ENCODE peak calls at places on chromosomes 3 and 15, in six cellular contexts. R, Z, G, W, N and J are unnamed samples.

GRCh38 chr3:128801779-128802369 is 75.9 kb downstream of the RAB7A start:
- DNase-seq in R (no peak), Z (no peak), G (no peak), W (no peak), N (no peak), J (no peak)

GRCh38 chr15:79811406-79812405 is 85.1 kb downstream of the MTHFS start:
- DNase-seq in N (no peak), R (peak), W (no peak), Z (no peak), G (peak), J (no peak)

GRCh38 chr3:9233101-9233500 is 16.3 kb downstream of the SRGAP3 start:
- DNase-seq in R (no peak), G (no peak), N (no peak), W (no peak), Z (no peak), J (no peak)

GRCh38 chr3:38579551-38580449 is 69.7 kb downstream of the SCN5A start:
- DNase-seq in Z (no peak), G (peak), N (no peak), R (no peak), W (no peak), J (no peak)

GRCh38 chr3:188198001-188198400 is 44.0 kb downstream of the LPP start:
- DNase-seq in W (no peak), G (no peak), Z (no peak), N (no peak), R (no peak), J (no peak)

GRCh38 chr3:123085293-123085949 is 18.6 kb downstream of the PDIA5 start:
- DNase-seq in G (no peak), Z (no peak), R (no peak), N (no peak), W (peak), J (no peak)

GRCh38 chr15:74302821-74303359 is 64.6 kb downstream of the CYP11A1 start:
- DNase-seq in G (no peak), W (no peak), Z (peak), R (peak), N (no peak), J (peak)

GRCh38 chr3:104108522-104108921 is 1258.2 kb upstream of the ALCAM start:
- DNase-seq in G (no peak), R (no peak), N (no peak), Z (no peak), W (no peak), J (no peak)

GRCh38 chr15:90592144-90592887 is 62.6 kb downstream of the CRTC3 start:
- DNase-seq in W (peak), G (peak), Z (no peak), N (no peak), R (peak), J (peak)

GRCh38 chr3:17094551-17094950 is 209.8 kb downstream of the PLCL2 start:
- DNase-seq in W (no peak), G (no peak), R (no peak), Z (peak), N (peak), J (no peak)

GRCh38 chr3:143586565-143586964 is 261.7 kb downstream of the SLC9A9 start:
- DNase-seq in N (no peak), R (peak), W (no peak), Z (no peak), G (peak), J (no peak)

GRCh38 chr15:85692873-85693272 is 101.9 kb downstream of the KLHL25 start:
- DNase-seq in R (no peak), W (no peak), N (no peak), Z (no peak), G (no peak), J (no peak)

GRCh38 chr15:90038639-90039095 is 37.5 kb downstream of the ZNF710 start:
- DNase-seq in G (no peak), W (no peak), Z (no peak), N (no peak), R (no peak), J (peak)

GRCh38 chr3:143895805-143896204 is 47.5 kb upstream of the SLC9A9 start:
- DNase-seq in R (peak), N (no peak), W (peak), G (no peak), Z (no peak), J (no peak)

GRCh38 chr3:71063768-71064287 is 519.7 kb downstream of the FOXP1 start:
- DNase-seq in N (peak), R (peak), W (peak), G (no peak), Z (peak), J (peak)

GRCh38 chr3:197337656-197338055 is 39.2 kb upstream of the DLG1 start:
- DNase-seq in Z (no peak), R (no peak), G (peak), N (no peak), W (peak), J (no peak)

GRCh38 chr15:75810874-75811498 is 32.3 kb upstream of the UBE2Q2 start:
- DNase-seq in N (no peak), G (no peak), W (no peak), Z (no peak), R (no peak), J (no peak)
- H2AFZ ChIP-seq in N (no peak), G (no peak), W (no peak), Z (peak), R (no peak), J (no peak)

GRCh38 chr15:84599906-84600305 is 903 bp upstream of the ZSCAN2 start:
- DNase-seq in Z (peak), R (no peak), N (no peak), W (no peak), G (no peak), J (no peak)

GRCh38 chr15:84595660-84596059 is 5.1 kb upstream of the ZSCAN2 start:
- DNase-seq in G (no peak), Z (no peak), W (no peak), N (no peak), R (no peak), J (no peak)

GRCh38 chr15:84600331-84600686 is 500 bp upstream of the ZSCAN2 start:
- DNase-seq in R (peak), G (peak), N (no peak), Z (peak), W (peak), J (peak)

GRCh38 chr15:84598993-84599392 is 1.8 kb upstream of the ZSCAN2 start:
- DNase-seq in Z (peak), N (no peak), W (peak), R (peak), G (peak), J (no peak)

GRCh38 chr15:84598250-84598649 is 2.6 kb upstream of the ZSCAN2 start:
- DNase-seq in W (peak), N (no peak), Z (peak), G (no peak), R (no peak), J (no peak)
- H3K4me3 ChIP-seq in W (no peak), N (no peak), Z (no peak), G (no peak), R (no peak), J (no peak)

DNA sequence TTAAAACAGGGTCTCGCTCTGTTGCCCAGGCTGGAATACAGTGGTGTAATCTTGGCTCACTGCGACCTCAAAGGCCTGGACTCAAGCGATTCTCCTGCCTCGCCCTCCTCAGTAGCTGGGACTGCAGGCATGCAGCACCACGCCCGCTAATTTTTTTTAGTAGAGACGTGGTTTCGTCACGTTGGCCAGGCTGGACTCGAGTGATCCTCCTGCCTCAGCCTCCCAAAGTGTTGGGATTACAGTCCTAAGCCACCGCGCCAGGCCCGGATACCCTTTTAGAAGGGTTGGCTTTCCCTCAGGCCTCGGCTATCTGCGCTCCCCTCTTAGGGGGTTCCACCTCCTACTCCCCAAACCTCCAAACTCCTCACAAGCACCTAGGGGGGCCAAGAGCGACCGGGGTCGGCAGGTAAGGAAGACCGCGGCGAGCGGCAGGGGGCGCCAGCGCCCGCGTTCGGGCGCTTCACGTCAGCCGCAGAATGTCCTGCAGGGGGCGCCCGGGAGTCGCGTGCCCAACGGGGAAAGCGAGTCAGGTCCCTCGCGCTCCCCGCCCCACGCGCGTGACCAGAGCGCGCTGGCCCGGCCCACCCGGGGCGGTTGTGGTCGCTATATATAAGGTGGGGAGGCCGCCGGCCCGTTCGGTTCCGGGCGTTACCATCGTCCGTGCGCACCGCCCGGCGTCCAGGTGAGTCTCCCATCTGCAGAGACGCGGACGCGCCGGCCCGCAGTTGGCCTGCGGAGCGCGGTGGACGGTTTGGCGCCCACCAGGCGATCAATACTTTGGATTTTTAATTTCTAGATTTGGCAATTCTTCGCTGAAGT is 51.8 kb upstream of the GATM start:
- DNase-seq in R (peak), W (peak), G (no peak), N (peak), Z (peak), J (peak)
- H3K4me2 ChIP-seq in R (peak), W (peak), G (peak), N (peak), Z (peak), J (peak)

DNA sequence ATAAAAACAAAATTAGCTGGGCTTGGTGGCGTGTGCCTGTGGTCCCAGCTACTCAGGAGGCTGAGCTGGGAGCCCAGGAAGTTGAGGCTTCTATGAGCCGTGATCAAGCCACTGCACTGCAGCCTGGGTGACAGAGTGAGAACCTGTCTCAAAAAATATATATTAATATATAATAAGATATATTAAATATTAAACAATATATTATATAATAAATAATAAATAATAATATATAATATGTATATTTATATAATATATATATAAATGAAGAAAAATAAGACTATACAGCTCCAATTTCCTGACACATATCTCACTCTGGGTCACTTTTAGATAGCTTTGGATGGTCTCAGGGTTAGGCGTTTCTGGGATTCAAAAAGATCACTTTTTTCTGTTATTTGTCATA is 74.2 kb upstream of the DPPA4 start:
- DNase-seq in Z (no peak), R (no peak), W (no peak), G (no peak), N (no peak), J (no peak)
- H2AFZ ChIP-seq in Z (no peak), R (no peak), W (no peak), G (no peak), N (no peak), J (no peak)

GRCh38 chr3:73813978-73814292 is 189.2 kb upstream of the PDZRN3 start:
- DNase-seq in Z (no peak), N (no peak), W (no peak), G (no peak), R (no peak), J (no peak)

GRCh38 chr3:73815966-73816365 is 191.2 kb upstream of the PDZRN3 start:
- DNase-seq in G (no peak), N (no peak), W (no peak), R (no peak), Z (no peak), J (no peak)

GRCh38 chr3:73812054-73812453 is 187.3 kb upstream of the PDZRN3 start:
- DNase-seq in W (no peak), G (no peak), R (no peak), Z (no peak), N (no peak), J (no peak)

GRCh38 chr3:73808862-73809509 is 184.2 kb upstream of the PDZRN3 start:
- DNase-seq in R (no peak), N (no peak), G (peak), Z (peak), W (no peak), J (no peak)

GRCh38 chr3:73813291-73813977 is 188.7 kb upstream of the PDZRN3 start:
- DNase-seq in N (no peak), W (peak), Z (no peak), G (no peak), R (peak), J (no peak)
- H3K4me3 ChIP-seq in N (no peak), W (no peak), Z (no peak), G (no peak), R (no peak), J (no peak)

DNA sequence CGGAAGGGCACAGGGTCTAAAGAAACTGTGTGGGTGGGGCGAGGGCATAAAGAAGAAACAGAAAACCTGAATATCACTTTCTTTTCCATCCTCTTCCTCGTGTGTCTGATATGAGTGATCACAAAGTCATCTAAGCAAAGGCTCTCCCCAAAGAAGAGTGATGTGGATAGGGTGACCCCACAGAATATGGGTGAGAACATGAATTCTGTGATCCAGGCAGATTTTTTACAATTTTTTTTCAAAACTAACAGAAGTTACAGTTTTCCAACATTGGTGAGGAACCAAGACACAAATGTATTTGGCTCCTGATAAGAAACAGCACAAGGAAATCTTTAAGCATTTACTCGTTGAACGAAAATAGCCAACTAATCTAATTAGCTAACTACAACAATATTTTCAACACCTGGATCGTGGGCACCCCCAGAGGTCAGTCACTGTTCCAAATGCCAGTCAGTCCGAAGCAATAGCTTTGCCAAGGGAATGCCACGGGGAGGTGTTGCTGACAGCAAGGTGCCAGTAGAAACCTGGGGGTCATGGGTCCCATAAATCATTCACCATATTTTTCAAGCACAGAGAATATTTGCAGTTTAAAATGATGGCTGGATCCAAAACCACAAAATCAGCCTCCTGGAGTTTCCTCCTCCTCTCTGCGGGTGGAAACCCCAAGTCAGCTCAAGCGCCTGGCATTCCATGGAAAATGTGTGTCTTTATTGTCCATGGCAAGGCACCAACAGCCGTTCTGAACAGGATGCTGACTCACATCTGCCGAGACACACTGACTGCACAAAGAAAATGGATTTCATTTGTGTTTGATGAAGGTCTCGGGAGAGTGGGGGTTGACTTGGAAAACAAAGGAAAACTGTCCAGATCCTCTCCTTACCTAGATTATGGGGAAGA is 26.7 kb downstream of the ANXA2 start:
- DNase-seq in G (peak), R (peak), Z (no peak), W (peak), N (no peak), J (peak)
- H3K4me2 ChIP-seq in G (peak), R (peak), Z (no peak), W (peak), N (no peak), J (peak)

DNA sequence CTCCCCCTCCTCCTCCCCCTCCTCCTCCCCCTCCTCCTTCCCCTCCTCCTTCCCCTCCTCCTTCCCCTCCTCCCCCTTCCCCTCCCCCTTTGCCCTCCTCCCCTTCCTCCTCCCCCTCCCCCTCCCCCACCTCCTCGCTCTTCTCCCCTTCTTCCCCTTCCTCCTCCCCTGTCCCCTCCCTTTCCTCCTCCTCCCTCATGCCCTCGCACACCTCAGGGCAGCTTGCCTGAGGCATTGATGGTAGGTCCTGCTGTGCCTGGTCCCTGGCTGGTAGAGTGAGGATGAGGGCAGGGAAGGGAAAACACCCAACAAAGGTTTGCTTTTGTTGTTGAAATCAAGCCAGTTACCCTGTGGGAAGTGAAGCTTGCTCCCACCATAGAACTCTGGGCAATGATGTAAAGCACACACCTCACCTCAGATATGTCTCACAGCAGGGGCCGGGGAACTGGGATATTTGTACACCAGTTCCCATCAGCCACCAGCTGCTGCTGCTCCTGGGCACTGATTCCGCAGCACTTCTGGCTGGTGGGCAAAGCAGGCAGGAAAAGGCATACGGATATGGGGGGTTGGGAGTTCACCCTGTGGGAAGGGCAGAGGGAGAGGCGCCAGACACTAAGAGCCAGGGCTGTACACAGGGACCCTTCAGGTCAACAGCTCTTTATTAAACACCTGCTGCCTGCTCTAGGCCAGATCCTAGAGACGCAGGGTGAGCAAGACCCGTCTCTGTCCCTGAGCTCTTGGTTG is 13.8 kb downstream of the ISG20 start:
- DNase-seq in Z (no peak), N (no peak), W (no peak), R (no peak), G (no peak), J (no peak)
- H2AFZ ChIP-seq in Z (no peak), N (no peak), W (no peak), R (no peak), G (no peak), J (no peak)

DNA sequence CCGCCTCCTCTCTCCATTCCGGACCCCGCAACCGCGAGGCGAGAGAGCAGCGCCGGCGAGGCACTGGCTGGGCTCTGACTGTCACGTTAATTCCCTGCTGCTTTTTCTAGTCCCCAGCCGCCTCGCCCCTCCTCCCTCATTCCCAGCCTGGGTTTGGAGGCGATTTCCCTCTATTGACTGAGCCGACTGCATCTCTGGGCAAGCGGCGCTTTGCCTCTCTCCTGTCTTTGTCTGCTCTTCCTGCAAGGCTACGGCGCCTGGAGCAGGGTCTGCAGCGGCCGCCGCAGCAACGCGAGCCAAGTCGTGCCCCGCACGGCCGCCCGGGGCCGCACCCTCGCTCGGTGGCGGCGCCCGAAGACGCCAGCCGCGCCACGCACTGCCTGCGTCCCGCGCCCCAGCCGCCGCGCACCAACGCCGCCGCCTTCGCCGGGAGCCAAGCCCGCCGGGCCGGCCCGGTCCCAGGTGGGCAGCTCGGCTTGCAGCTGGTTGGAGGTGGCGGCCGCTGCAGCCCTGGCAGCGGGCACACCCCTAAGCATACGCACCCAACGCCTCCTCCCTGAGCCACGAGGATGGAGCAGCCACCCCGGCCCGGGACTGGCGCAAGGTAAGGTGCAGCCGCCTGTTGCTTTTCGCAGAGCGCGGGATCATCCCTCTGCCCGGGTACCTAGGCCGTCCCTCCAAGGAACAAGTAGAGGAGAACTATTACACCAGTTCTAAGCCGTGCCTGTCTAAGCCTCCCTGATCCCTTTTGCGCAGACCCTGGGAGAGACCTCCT is at the start of gene LRRC3B:
- DNase-seq in G (no peak), N (peak), R (no peak), W (no peak), Z (peak), J (peak)
- H3K4me3 ChIP-seq in G (peak), N (peak), R (no peak), W (peak), Z (peak), J (no peak)

GRCh38 chr15:76390571-76390970 is 54.0 kb downstream of the ISL2 start:
- DNase-seq in W (no peak), Z (no peak), R (no peak), G (no peak), N (no peak), J (no peak)

GRCh38 chr15:76386926-76387325 is 50.4 kb downstream of the ISL2 start:
- DNase-seq in Z (no peak), W (no peak), R (peak), G (peak), N (no peak), J (no peak)

GRCh38 chr15:76384409-76384808 is 47.8 kb downstream of the ISL2 start:
- DNase-seq in N (no peak), W (no peak), Z (no peak), R (no peak), G (no peak), J (no peak)

GRCh38 chr15:76382987-76383728 is 46.6 kb downstream of the ISL2 start:
- DNase-seq in R (no peak), Z (no peak), G (no peak), W (no peak), N (no peak), J (no peak)

DNA sequence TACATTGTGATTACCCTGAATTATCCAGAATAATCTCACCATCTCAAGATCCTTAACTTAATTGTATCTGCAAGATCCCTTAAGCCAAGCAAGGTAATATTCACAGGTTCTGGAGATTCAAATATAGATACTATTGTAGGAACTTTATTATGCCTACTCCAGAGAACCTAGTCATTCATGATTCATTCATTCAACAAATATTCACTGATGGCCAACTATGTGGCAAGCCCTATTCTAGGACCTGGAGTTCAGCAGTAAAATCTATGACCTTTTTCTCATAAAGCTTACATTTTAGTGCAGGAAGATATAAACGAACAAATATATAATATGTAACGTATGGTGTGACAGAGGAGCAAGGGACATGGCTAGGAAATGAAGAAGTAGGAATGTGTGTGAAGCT is 49.6 kb downstream of the ISL2 start:
- DNase-seq in N (no peak), G (no peak), W (no peak), R (peak), Z (no peak), J (no peak)
- H3K4me2 ChIP-seq in N (no peak), G (no peak), W (no peak), R (no peak), Z (no peak), J (no peak)

GRCh38 chr3:19735111-19735510 is 198.9 kb downstream of the EFHB start:
- DNase-seq in R (no peak), Z (no peak), W (no peak), N (no peak), G (no peak), J (no peak)
- H2AFZ ChIP-seq in R (no peak), Z (no peak), W (no peak), N (no peak), G (no peak), J (no peak)